ENCODE peak calls at places on chromosome 9, in six cellular contexts. Z is lower lobe of right lung; K is foreskin fibroblast; D is activated T-helper 1 cell treated with anti-CD3 and anti-CD28 coated beads, Interleukin-2, amount 50 U/mL, for 16 hours; W is AG20443; N is T-helper 17 cell. I is an unnamed sample.

GRCh38 chr9:4424038-4424437 is 66.2 kb upstream of the SLC1A1 start:
- DNase-seq in Z (no peak), D (no peak), N (no peak), K (no peak), W (no peak), I (no peak)

GRCh38 chr9:123120131-123120530 is 86.7 kb downstream of the GPR21 start:
- DNase-seq in N (no peak), D (no peak), W (no peak), Z (no peak), K (no peak), I (no peak)

GRCh38 chr9:132241840-132242620 is 80.2 kb downstream of the NTNG2 start:
- DNase-seq in K (no peak), N (peak), W (peak), Z (peak), D (peak), I (peak)

GRCh38 chr9:91102269-91102668 is 259.4 kb downstream of the AUH start:
- DNase-seq in D (no peak), N (no peak), K (no peak), W (no peak), Z (no peak), I (no peak)

GRCh38 chr9:137396227-137396626 is 26.7 kb downstream of the EXD3 start:
- DNase-seq in Z (no peak), W (peak), K (peak), N (no peak), D (no peak), I (no peak)

GRCh38 chr9:108600896-108601295 is 254.9 kb downstream of the ACTL7B start:
- DNase-seq in D (no peak), Z (no peak), W (no peak), K (no peak), N (no peak), I (no peak)

GRCh38 chr9:113899205-113899604 is 23.1 kb downstream of the ZNF618 start:
- DNase-seq in D (no peak), N (no peak), Z (no peak), K (no peak), W (no peak), I (no peak)

GRCh38 chr9:105355810-105356209 is 92.0 kb upstream of the FSD1L start:
- DNase-seq in K (no peak), N (no peak), W (no peak), Z (no peak), D (no peak), I (no peak)

GRCh38 chr9:131178382-131178781 is 53.0 kb downstream of the NUP214 start:
- DNase-seq in N (peak), K (peak), W (peak), Z (peak), D (peak), I (peak)

GRCh38 chr9:36928670-36929349 is 105.3 kb downstream of the PAX5 start:
- DNase-seq in W (peak), Z (no peak), K (peak), N (no peak), D (no peak), I (no peak)

GRCh38 chr9:70485273-70485858 is 70.9 kb upstream of the KLF9 start:
- DNase-seq in N (no peak), D (no peak), Z (no peak), W (no peak), K (no peak), I (no peak)

GRCh38 chr9:84139296-84140100 is 158.9 kb downstream of the RMI1 start:
- DNase-seq in N (no peak), W (peak), K (no peak), Z (no peak), D (no peak), I (peak)

GRCh38 chr9:108473209-108474112 is 382.3 kb downstream of the ACTL7B start:
- DNase-seq in N (no peak), W (peak), Z (no peak), D (no peak), K (peak), I (no peak)

GRCh38 chr9:114034663-114035062 is 43.4 kb downstream of the AMBP start:
- DNase-seq in W (peak), K (no peak), N (no peak), Z (no peak), D (no peak), I (no peak)

GRCh38 chr9:123929177-123929869 is 603 bp downstream of the DENND1A start:
- DNase-seq in K (no peak), Z (peak), D (peak), W (no peak), N (no peak), I (peak)

GRCh38 chr9:15622596-15622995 is 69.8 kb downstream of the CCDC171 start:
- DNase-seq in Z (no peak), K (no peak), W (peak), D (no peak), N (no peak), I (no peak)

GRCh38 chr9:94919376-94920098 is 193.0 kb downstream of the AOPEP start:
- DNase-seq in N (no peak), W (peak), K (peak), D (no peak), Z (peak), I (no peak)

GRCh38 chr9:33517373-33517772 is 6.7 kb upstream of the ANKRD18B start:
- DNase-seq in N (no peak), K (peak), Z (no peak), W (peak), D (no peak), I (no peak)

GRCh38 chr9:16755467-16755866 is 115.0 kb downstream of the BNC2 start:
- DNase-seq in D (no peak), Z (no peak), K (no peak), N (no peak), W (no peak), I (no peak)

GRCh38 chr9:128552744-128553221 is 396 bp downstream of the SPTAN1 start:
- DNase-seq in W (peak), K (no peak), D (peak), Z (peak), N (peak), I (no peak)

GRCh38 chr9:2816476-2817141 is 27.3 kb downstream of the PUM3 start:
- DNase-seq in W (no peak), D (no peak), Z (no peak), K (no peak), N (no peak), I (no peak)

I was measured in pancreas.